ENCODE peak calls at places on chromosomes 5 and 9, in seven cellular contexts. A is lower lobe of right lung; Y is colonic mucosa; L is CD8-positive, alpha-beta T cell; Q is right lobe of liver; R is left ventricle myocardium inferior; H is A673. Z is an unnamed sample.

GRCh38 chr9:126438757-126439401 is 112.2 kb downstream of the MVB12B start:
- DNase-seq in H (no peak), R (no peak), Y (no peak), Q (no peak), L (no peak), A (no peak), Z (no peak)

GRCh38 chr9:101421653-101422065 is 13.9 kb downstream of the ALDOB start:
- DNase-seq in Y (peak), R (no peak), Q (peak), A (peak), H (no peak), L (no peak), Z (peak)

GRCh38 chr9:129496187-129497063 is 124.5 kb downstream of the C9orf50 start:
- DNase-seq in A (peak), H (peak), R (peak), Q (peak), L (peak), Y (peak), Z (peak)

GRCh38 chr5:62935660-62936059 is 357.0 kb downstream of the LRRC70 start:
- DNase-seq in L (no peak), Q (no peak), Y (no peak), H (no peak), A (no peak), R (no peak), Z (no peak)

GRCh38 chr9:90489066-90489465 is 153.6 kb downstream of the DIRAS2 start:
- DNase-seq in Y (no peak), H (no peak), R (no peak), L (no peak), Q (no peak), A (no peak), Z (no peak)

GRCh38 chr5:172052454-172053236 is 46.2 kb upstream of the FBXW11 start:
- DNase-seq in Y (no peak), L (no peak), Q (no peak), A (no peak), H (no peak), R (peak), Z (peak)

GRCh38 chr5:9498541-9499497 is 47.1 kb downstream of the SEMA5A start:
- DNase-seq in Q (no peak), H (peak), R (no peak), L (no peak), A (no peak), Y (no peak), Z (peak)

GRCh38 chr9:69486498-69486897 is 161.5 kb downstream of the ENTREP1 start:
- DNase-seq in A (no peak), H (no peak), R (no peak), L (no peak), Q (no peak), Y (no peak), Z (no peak)

GRCh38 chr9:101409079-101409477 is 10.4 kb downstream of the ZNF189 start:
- DNase-seq in R (no peak), L (no peak), Q (no peak), A (no peak), H (no peak), Y (no peak), Z (no peak)

GRCh38 chr5:15808577-15808976 is 308.6 kb downstream of the FBXL7 start:
- DNase-seq in Y (no peak), R (no peak), H (no peak), L (no peak), Q (no peak), A (no peak), Z (no peak)

GRCh38 chr5:76787237-76787636 is 31.6 kb upstream of the F2RL1 start:
- DNase-seq in Q (peak), H (no peak), A (no peak), R (peak), Y (peak), L (no peak), Z (peak)

GRCh38 chr5:80825780-80826460 is 134.2 kb upstream of the RASGRF2 start:
- DNase-seq in A (no peak), Q (no peak), L (no peak), H (peak), Y (no peak), R (no peak), Z (no peak)

GRCh38 chr5:149174847-149175234 is 33.5 kb downstream of the ABLIM3 start:
- DNase-seq in R (no peak), A (no peak), Y (no peak), H (no peak), L (no peak), Q (no peak), Z (no peak)

GRCh38 chr5:5353681-5354080 is 68.8 kb upstream of the ICE1 start:
- DNase-seq in R (no peak), H (no peak), Y (no peak), Q (no peak), A (no peak), L (no peak), Z (no peak)

GRCh38 chr5:168314735-168315411 is 23.4 kb downstream of the WWC1 start:
- DNase-seq in R (no peak), Y (peak), H (no peak), A (peak), L (no peak), Q (peak), Z (peak)

GRCh38 chr5:78647838-78648358 is 674 bp downstream of the LHFPL2 start:
- DNase-seq in Y (peak), H (peak), R (peak), A (peak), Q (peak), L (no peak), Z (peak)

GRCh38 chr5:2996687-2997086 is 245.2 kb upstream of the IRX2 start:
- DNase-seq in Q (no peak), L (no peak), R (no peak), H (no peak), Y (no peak), A (no peak), Z (no peak)

GRCh38 chr9:28264368-28264767 is 691.1 kb upstream of the C9orf72 start:
- DNase-seq in H (no peak), L (no peak), R (no peak), Y (no peak), Q (no peak), A (no peak), Z (peak)

GRCh38 chr5:135131801-135132675 is 98.0 kb upstream of the PITX1 start:
- DNase-seq in R (no peak), Y (peak), Q (no peak), L (no peak), A (no peak), H (no peak), Z (peak)

GRCh38 chr9:104485014-104485413 is 19.0 kb upstream of the OR13F1 start:
- DNase-seq in Y (no peak), L (no peak), H (no peak), R (no peak), Q (no peak), A (no peak), Z (no peak)

DNA sequence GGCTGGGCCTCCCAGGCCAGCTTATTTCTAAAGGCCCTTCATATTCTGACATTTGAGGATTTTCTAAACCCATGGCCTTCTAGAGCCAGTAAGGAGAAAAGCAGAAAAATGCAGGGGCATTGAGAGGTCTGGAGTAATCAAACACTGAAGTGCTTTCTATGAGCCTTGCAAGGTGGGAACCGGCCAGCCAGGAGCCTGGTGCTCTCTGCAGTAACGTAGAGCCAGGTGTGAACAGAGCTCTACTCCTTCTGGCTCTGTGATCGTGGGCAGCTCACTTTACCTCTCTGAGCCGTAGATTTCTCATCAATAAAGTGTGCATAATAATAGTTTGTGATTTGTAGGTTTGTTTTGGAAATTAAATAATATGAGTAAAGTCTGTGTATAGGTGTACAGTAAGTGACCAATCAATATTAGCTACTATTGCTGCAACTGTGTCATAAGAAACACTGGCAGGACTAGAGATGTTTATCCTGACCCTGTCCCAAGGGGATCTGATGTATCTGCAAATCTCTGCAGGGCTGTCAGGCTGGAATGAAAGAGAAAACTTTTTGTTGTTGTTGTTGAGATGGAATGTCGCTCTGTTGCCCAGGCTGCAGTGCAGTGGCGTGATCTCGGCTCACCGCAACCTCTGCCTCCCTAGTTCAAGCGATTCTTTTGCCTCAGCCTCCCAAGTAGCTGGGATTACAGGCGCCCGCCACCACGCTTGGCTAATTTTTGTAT is 2.7 kb downstream of the SYNPO start:
- DNase-seq in Q (peak), R (peak), A (no peak), H (no peak), L (no peak), Y (no peak), Z (peak)
- H3K4me3 ChIP-seq in Q (no peak), R (peak), A (peak), H (no peak), L (no peak), Y (no peak), Z (peak)

GRCh38 chr5:98957307-98957706 is 28.5 kb upstream of the CHD1 start:
- DNase-seq in R (no peak), H (no peak), L (no peak), Q (no peak), A (no peak), Y (no peak), Z (no peak)
- H3K27ac ChIP-seq in R (no peak), H (no peak), L (no peak), Q (no peak), A (no peak), Y (peak), Z (no peak)

GRCh38 chr5:144068926-144069325 is 101.5 kb downstream of the YIPF5 start:
- DNase-seq in A (no peak), Y (no peak), Q (no peak), H (no peak), L (no peak), R (no peak), Z (no peak)
- H3K4me3 ChIP-seq in A (no peak), Y (no peak), Q (no peak), H (no peak), L (no peak), R (no peak), Z (no peak)

GRCh38 chr9:79240774-79241173 is 331.0 kb upstream of the TLE4 start:
- DNase-seq in Q (no peak), L (no peak), Y (no peak), R (no peak), H (no peak), A (no peak), Z (no peak)
- H3K27ac ChIP-seq in Q (no peak), L (no peak), Y (no peak), R (no peak), H (no peak), A (no peak), Z (no peak)

GRCh38 chr9:137218754-137219271 is 3.2 kb downstream of the RNF208 start:
- DNase-seq in H (no peak), L (no peak), Y (peak), R (no peak), A (no peak), Q (no peak), Z (peak)
- H3K4me3 ChIP-seq in H (no peak), L (no peak), Y (no peak), R (peak), A (no peak), Q (no peak), Z (no peak)

GRCh38 chr5:125065736-125066135 is 319.3 kb upstream of the ZNF608 start:
- DNase-seq in R (no peak), A (no peak), Y (no peak), L (no peak), Q (no peak), H (no peak), Z (no peak)

GRCh38 chr5:125064610-125065009 is 318.2 kb upstream of the ZNF608 start:
- DNase-seq in Q (no peak), R (no peak), L (no peak), A (no peak), Y (no peak), H (no peak), Z (no peak)

GRCh38 chr5:125059255-125060050 is 313.0 kb upstream of the ZNF608 start:
- DNase-seq in R (no peak), L (no peak), H (no peak), Q (no peak), Y (no peak), A (no peak), Z (peak)

GRCh38 chr5:125061726-125062125 is 315.3 kb upstream of the ZNF608 start:
- DNase-seq in L (no peak), R (no peak), Q (no peak), A (no peak), H (no peak), Y (no peak), Z (no peak)

GRCh38 chr5:125065114-125065513 is 318.7 kb upstream of the ZNF608 start:
- DNase-seq in Q (no peak), Y (no peak), H (no peak), L (no peak), A (no peak), R (no peak), Z (no peak)
- H3K27ac ChIP-seq in Q (no peak), Y (no peak), H (no peak), L (no peak), A (no peak), R (no peak), Z (no peak)

GRCh38 chr9:133477992-133478850 is 678 bp downstream of the SLC2A6 start:
- DNase-seq in Y (no peak), L (no peak), A (peak), R (peak), H (no peak), Q (peak), Z (peak)

GRCh38 chr9:133476036-133476435 is 2.9 kb downstream of the SLC2A6 start:
- DNase-seq in H (no peak), A (no peak), R (no peak), Q (no peak), Y (no peak), L (no peak), Z (no peak)

GRCh38 chr9:133476941-133477340 is 2.0 kb downstream of the SLC2A6 start:
- DNase-seq in L (no peak), H (no peak), A (no peak), Y (no peak), Q (no peak), R (no peak), Z (no peak)

GRCh38 chr9:133476531-133476930 is 2.4 kb downstream of the SLC2A6 start:
- DNase-seq in A (no peak), H (no peak), L (no peak), Y (no peak), Q (no peak), R (no peak), Z (no peak)

DNA sequence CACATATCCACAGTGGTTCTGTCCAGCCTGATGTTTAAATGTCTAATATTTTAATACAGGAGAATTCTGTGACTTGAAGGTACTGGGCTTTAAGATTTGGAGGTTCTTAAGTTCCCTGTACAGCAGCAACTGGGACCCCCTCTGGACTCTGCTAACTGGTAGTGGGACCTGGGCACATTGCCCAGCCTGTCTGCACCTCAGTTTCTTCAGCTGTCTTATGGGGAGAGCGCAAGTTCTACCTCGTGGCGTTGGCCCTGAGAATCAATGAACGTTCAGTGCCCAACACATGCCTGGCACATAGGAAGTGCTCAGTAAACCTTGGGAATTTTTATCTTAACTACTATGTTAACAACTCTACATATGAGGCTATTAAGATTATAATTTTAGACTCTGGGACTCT is 1.4 kb downstream of the SLC2A6 start:
- DNase-seq in L (no peak), Q (no peak), A (no peak), H (no peak), R (no peak), Y (no peak), Z (no peak)
- H3K4me3 ChIP-seq in L (no peak), Q (no peak), A (peak), H (no peak), R (no peak), Y (no peak), Z (no peak)

Z was measured in brain microvascular endothelial cell.